ENCODE peak calls at places on chromosomes 11 and 22, in nine cellular contexts. F is iris pigment epithelial cell; D is stomach; W is kidney tubule cell; T is small intestine; J is effector memory CD8-positive, alpha-beta T cell; E is naive thymus-derived CD8-positive, alpha-beta T cell; U is IMR-90; O is vagina. C is an unnamed sample.

GRCh38 chr11:128512478-128513127 is 74.8 kb downstream of the ETS1 start:
- DNase-seq in F (no peak), D (no peak), W (no peak), T (no peak), J (no peak), E (no peak), U (no peak), O (no peak), C (peak; percentile 41)

GRCh38 chr11:30471244-30471643 is 114.9 kb downstream of the MPPED2 start:
- DNase-seq in F (no peak), D (no peak), W (no peak), T (no peak), J (no peak), E (no peak), U (no peak), O (no peak), C (no peak)

GRCh38 chr22:36386900-36387663 is 685 bp downstream of the MYH9 start:
- DNase-seq in F (no peak), D (peak; percentile 81), W (peak; percentile 52), T (peak; percentile 87), J (peak; percentile 45), E (no peak), U (no peak), O (no peak), C (no peak)

GRCh38 chr11:95091663-95092062 is 2.0 kb downstream of the ENDOD1 start:
- DNase-seq in F (no peak), D (no peak), W (no peak), T (peak; percentile 82), J (no peak), E (no peak), U (no peak), O (peak; percentile 60), C (no peak)

GRCh38 chr11:62732830-62733229 is 4.5 kb downstream of the TTC9C start:
- DNase-seq in F (peak; percentile 46), D (no peak), W (no peak), T (no peak), J (no peak), E (no peak), U (peak; percentile 36), O (no peak), C (no peak)

GRCh38 chr22:44147821-44148574 is 32.7 kb upstream of the PARVG start:
- DNase-seq in F (peak; percentile 24), D (no peak), W (peak; percentile 15), T (no peak), J (no peak), E (no peak), U (peak; percentile 36), O (no peak), C (no peak)

GRCh38 chr22:42296381-42296853 is 26.0 kb upstream of the TCF20 start:
- DNase-seq in F (no peak), D (peak; percentile 30), W (no peak), T (no peak), J (no peak), E (peak; percentile 44), U (no peak), O (no peak), C (no peak)

GRCh38 chr11:129281471-129282268 is 89.5 kb upstream of the ARHGAP32 start:
- DNase-seq in F (no peak), D (no peak), W (no peak), T (no peak), J (no peak), E (no peak), U (no peak), O (no peak), C (no peak)

GRCh38 chr11:63907063-63907462 is 9.9 kb downstream of the RCOR2 start:
- DNase-seq in F (no peak), D (no peak), W (no peak), T (no peak), J (no peak), E (no peak), U (no peak), O (no peak), C (no peak)

GRCh38 chr22:18028817-18029527 is 4.6 kb upstream of the MICAL3 start:
- DNase-seq in F (no peak), D (no peak), W (no peak), T (no peak), J (no peak), E (no peak), U (no peak), O (no peak), C (no peak)

GRCh38 chr11:88421530-88421929 is 84.0 kb upstream of the CTSC start:
- DNase-seq in F (peak; percentile 63), D (no peak), W (no peak), T (peak; percentile 28), J (no peak), E (peak; percentile 8), U (peak; percentile 48), O (no peak), C (no peak)

GRCh38 chr22:41951898-41952474 is at the start of gene SMIM45:
- DNase-seq in F (no peak), D (no peak), W (no peak), T (no peak), J (no peak), E (no peak), U (no peak), O (no peak), C (no peak)

GRCh38 chr11:83681045-83681781 is 395.0 kb upstream of the CCDC90B start:
- DNase-seq in F (no peak), D (no peak), W (peak; percentile 24), T (peak; percentile 27), J (no peak), E (no peak), U (no peak), O (no peak), C (no peak)